ENCODE peak calls at places on chromosome 18, in four cellular contexts. S, M, C and R are unnamed samples.
A peak's percentile ranks its signal among the peaks of the same experiment; 100 is the strongest.

GRCh38 chr18:12278765-12279682 is 24.9 kb downstream of the CIDEA start:
- DNase-seq in S (no peak), C (no peak), M (no peak), R (no peak)

GRCh38 chr18:8706981-8707940 is 1.9 kb downstream of the MTCL1 start:
- DNase-seq in S (no peak), M (no peak), C (no peak), R (no peak)

GRCh38 chr18:8608795-8609673 is at the start of gene RAB12:
- DNase-seq in C (peak; percentile 93), S (peak; percentile 77), M (no peak), R (peak; percentile 66)

GRCh38 chr18:36757081-36757480 is 71.7 kb downstream of the TPGS2 start:
- DNase-seq in S (no peak), M (no peak), C (peak; percentile 57), R (no peak)

GRCh38 chr18:10916865-10917264 is 232.5 kb downstream of the PIEZO2 start:
- DNase-seq in M (no peak), S (no peak), C (no peak), R (no peak)

GRCh38 chr18:47522359-47522758 is 270.9 kb upstream of the SKOR2 start:
- DNase-seq in M (no peak), C (no peak), S (no peak), R (no peak)

GRCh38 chr18:11953113-11953512 is 28.2 kb upstream of the IMPA2 start:
- DNase-seq in S (no peak), C (no peak), M (no peak), R (no peak)

GRCh38 chr18:73244411-73244810 is 376.6 kb upstream of the NETO1 start:
- DNase-seq in S (no peak), M (no peak), C (no peak), R (no peak)

GRCh38 chr18:57833441-57834101 is 30.5 kb upstream of the ATP8B1 start:
- DNase-seq in S (no peak), M (peak; percentile 55), C (peak; percentile 14), R (no peak)

GRCh38 chr18:58953627-58954026 is 89.0 kb downstream of the ZNF532 start:
- DNase-seq in M (no peak), S (no peak), C (no peak), R (no peak)

DNA sequence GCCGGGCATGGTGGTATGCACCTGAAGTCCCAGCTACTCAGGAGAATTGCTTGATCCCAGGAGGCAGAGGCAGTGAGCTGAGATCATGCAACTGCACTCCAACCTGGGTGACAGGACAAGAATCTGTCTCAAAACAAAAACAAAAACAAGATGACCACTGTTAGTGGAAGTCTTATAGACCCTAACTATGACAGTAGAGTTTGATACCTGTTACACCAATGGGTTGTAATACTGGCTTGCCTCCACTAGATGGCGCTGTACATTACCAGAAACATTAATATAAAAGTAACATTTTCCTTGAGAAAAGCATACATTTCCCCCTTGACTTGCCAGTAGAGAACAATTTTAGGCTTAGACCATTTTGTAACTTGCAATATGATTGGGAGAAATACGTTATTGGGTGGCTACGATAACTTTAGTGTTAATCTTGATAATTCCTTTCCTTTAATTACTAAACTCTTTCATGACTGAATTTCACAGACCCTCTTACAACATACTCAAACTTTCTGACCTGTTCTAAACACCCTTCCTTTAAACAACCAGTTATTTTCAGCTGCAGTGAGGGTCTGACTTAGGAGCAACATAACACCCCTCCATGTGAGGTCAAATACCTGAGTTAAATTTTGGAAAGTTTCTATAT is 19.5 kb downstream of the SLC25A52 start:
- DNase-seq in C (peak; percentile 32), M (peak; percentile 16), S (peak; percentile 13), R (no peak)
- TF ChIP-seq SPI1 in C (no peak), M (no peak), S (no peak), R (no peak)

GRCh38 chr18:44507729-44508325 is 172.9 kb upstream of the SETBP1 start:
- DNase-seq in M (peak; percentile 32), C (no peak), S (peak; percentile 72), R (no peak)
- TF ChIP-seq POLR2AphosphoS5 in M (no peak), C (no peak), S (no peak), R (no peak)

DNA sequence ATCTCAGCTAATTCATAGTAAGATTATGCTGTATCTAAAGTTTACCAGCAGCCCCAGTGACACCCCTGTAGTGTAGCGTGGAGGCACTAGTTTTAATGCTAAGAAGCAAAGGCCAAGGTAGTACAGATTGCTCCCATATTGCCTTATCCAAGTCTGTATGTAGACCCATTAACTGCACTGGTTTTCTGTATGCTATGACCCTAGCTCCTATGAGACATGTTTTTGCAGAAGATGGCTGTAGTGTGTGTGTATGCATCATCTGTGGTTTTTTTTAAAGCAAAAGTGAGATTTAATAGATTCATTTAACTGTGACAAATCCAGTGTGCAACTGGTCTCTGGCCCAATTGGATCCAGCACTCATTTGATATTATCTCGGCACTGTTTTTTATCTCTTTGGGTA is 86.5 kb downstream of the HAUS1 start:
- DNase-seq in S (no peak), C (no peak), M (no peak), R (no peak)
- TF ChIP-seq SPI1 in S (no peak), C (no peak), M (no peak), R (no peak)

GRCh38 chr18:77108001-77108692 is 24.4 kb downstream of the MBP start:
- DNase-seq in S (no peak), C (no peak), M (no peak), R (no peak)
- TF ChIP-seq POLR2AphosphoS5 in S (peak; percentile 35), C (no peak), M (no peak), R (no peak)

DNA sequence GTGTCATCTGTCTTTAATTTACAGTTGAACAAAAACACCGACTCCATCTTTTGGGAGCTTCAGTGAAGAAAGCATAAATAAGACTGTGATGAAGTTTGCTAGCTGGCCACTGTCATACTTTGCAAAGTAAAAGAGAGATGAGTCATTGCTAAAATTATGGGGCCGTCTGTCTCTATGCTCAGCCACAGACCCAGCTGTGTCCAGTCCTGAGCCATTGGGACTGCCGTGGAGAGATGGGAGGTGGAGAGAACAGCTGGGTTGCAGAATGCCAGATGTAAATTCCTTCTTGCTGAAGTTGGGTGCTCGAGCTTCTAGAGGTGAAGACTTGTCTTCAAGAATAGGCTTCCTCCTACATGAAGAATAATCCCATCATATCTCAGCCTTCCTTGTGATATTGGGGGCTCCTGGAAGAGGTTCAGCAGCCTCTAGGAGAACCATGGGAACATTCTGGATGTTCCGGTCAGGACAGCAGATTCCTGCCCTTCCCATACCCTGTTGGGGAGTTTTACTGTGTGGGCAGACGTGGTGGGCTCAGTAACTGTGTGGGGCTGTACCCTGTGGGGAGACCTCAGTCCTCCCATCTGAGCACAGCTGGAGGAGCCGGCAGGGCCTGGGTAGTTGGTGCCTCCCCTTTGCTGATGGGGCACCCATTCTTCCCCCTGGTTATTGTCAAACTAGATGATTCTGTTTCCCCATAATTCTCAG is 71.1 kb downstream of the LDLRAD4 start:
- DNase-seq in M (no peak), C (no peak), S (no peak), R (no peak)
- TF ChIP-seq SPI1 in M (no peak), C (no peak), S (no peak), R (no peak)

GRCh38 chr18:75984853-75985252 is 510.2 kb downstream of the ZNF516 start:
- DNase-seq in M (no peak), S (no peak), C (no peak), R (no peak)
- TF ChIP-seq POLR2AphosphoS5 in M (no peak), S (no peak), C (no peak), R (no peak)